ENCODE peak calls at places on chromosomes 16 and 17, in five cellular contexts. X, L, J, N and K are unnamed samples.
A peak's percentile ranks its signal among the peaks of the same experiment; 100 is the strongest.

GRCh38 chr17:6108382-6108781 is 38.2 kb downstream of the WSCD1 start:
- DNase-seq in L (no peak), J (no peak), X (no peak), N (no peak), K (no peak)

GRCh38 chr17:81487487-81488275 is 24.9 kb downstream of the ACTG1 start:
- DNase-seq in J (peak; percentile 72), X (peak; percentile 92), N (no peak), L (peak; percentile 83), K (no peak)

GRCh38 chr17:48278755-48279491 is 151.1 kb downstream of the SKAP1 start:
- DNase-seq in L (no peak), J (no peak), N (no peak), X (no peak), K (no peak)

GRCh38 chr17:37187262-37187661 is 188.5 kb upstream of the C17orf78 start:
- DNase-seq in J (no peak), X (no peak), N (no peak), L (no peak), K (no peak)

GRCh38 chr17:50056961-50057330 is 1.0 kb downstream of the ITGA3 start:
- DNase-seq in X (peak; percentile 49), J (no peak), L (no peak), N (no peak), K (no peak)

GRCh38 chr17:81731271-81731670 is 19.2 kb downstream of the SLC25A10 start:
- DNase-seq in L (no peak), X (no peak), J (no peak), N (peak; percentile 79), K (no peak)

GRCh38 chr16:50209548-50210265 is 56.6 kb downstream of the TENT4B start:
- DNase-seq in X (peak; percentile 54), N (no peak), J (no peak), L (no peak), K (no peak)

GRCh38 chr17:50079334-50080095 is 15.6 kb upstream of the PDK2 start:
- DNase-seq in J (no peak), N (no peak), X (peak; percentile 45), L (peak; percentile 54), K (no peak)

GRCh38 chr16:3475604-3476375 is 19.5 kb downstream of the C16orf90 start:
- DNase-seq in N (no peak), J (no peak), L (no peak), X (no peak), K (no peak)

GRCh38 chr17:4573682-4574081 is 10.6 kb upstream of the SMTNL2 start:
- DNase-seq in X (no peak), J (no peak), L (peak; percentile 79), N (no peak), K (no peak)

GRCh38 chr17:82213251-82214011 is 789 bp upstream of the CCDC57 start:
- DNase-seq in L (peak; percentile 78), N (peak; percentile 57), J (no peak), X (peak; percentile 66), K (peak; percentile 35)

GRCh38 chr17:41793749-41794602 is 7.5 kb upstream of the JUP start:
- DNase-seq in X (peak; percentile 79), N (no peak), J (peak; percentile 49), L (no peak), K (no peak)

GRCh38 chr17:4205917-4206316 is 57.9 kb downstream of the ANKFY1 start:
- DNase-seq in N (no peak), J (no peak), L (no peak), X (no peak), K (no peak)

GRCh38 chr16:18800674-18801196 is 614 bp downstream of the ARL6IP1 start:
- DNase-seq in X (peak; percentile 73), L (no peak), J (no peak), N (no peak), K (no peak)

GRCh38 chr17:13864551-13864950 is 204.8 kb upstream of the COX10 start:
- DNase-seq in X (no peak), N (peak; percentile 63), L (no peak), J (no peak), K (no peak)